ENCODE peak calls at places on chromosomes 11 and 22, in eight cellular contexts. P is body of pancreas; E is cardiac muscle cell; Q is CD4-positive, alpha-beta T cell; H is suprapubic skin; Y is upper lobe of right lung; N is left ventricle myocardium inferior; I is HL-60. O is an unnamed sample.

GRCh38 chr11:112318193-112318592 is 57.5 kb upstream of the PLET1 start:
- DNase-seq in P (no peak), E (no peak), Q (no peak), H (no peak), Y (no peak), N (no peak), I (no peak), O (peak; percentile 85)

GRCh38 chr22:48828688-48829087 is 999.0 kb downstream of the BRD1 start:
- DNase-seq in P (no peak), E (no peak), Q (no peak), H (peak; percentile 71), Y (peak; percentile 28), N (no peak), I (no peak), O (no peak)

GRCh38 chr22:33780761-33781160 is 139.5 kb downstream of the LARGE1 start:
- DNase-seq in P (peak; percentile 44), E (no peak), Q (no peak), H (no peak), Y (no peak), N (no peak), I (no peak), O (no peak)

GRCh38 chr11:131894615-131895544 is 524.5 kb downstream of the NTM start:
- DNase-seq in P (no peak), E (peak; percentile 18), Q (no peak), H (no peak), Y (no peak), N (no peak), I (no peak), O (no peak)

GRCh38 chr11:128772814-128773213 is 78.9 kb downstream of the FLI1 start:
- DNase-seq in P (peak; percentile 68), E (no peak), Q (peak; percentile 48), H (peak; percentile 85), Y (peak; percentile 81), N (peak; percentile 59), I (peak; percentile 83), O (no peak)

GRCh38 chr22:29143848-29144785 is 61.6 kb upstream of the EMID1 start:
- DNase-seq in P (no peak), E (peak; percentile 50), Q (no peak), H (peak; percentile 68), Y (no peak), N (no peak), I (peak; percentile 26), O (no peak)

GRCh38 chr22:22884010-22884887 is 3.4 kb upstream of the IGLL5 start:
- DNase-seq in P (peak; percentile 67), E (no peak), Q (peak; percentile 55), H (peak; percentile 45), Y (no peak), N (peak; percentile 37), I (peak; percentile 82), O (no peak)

GRCh38 chr22:50525991-50526848 is 822 bp upstream of the SCO2 start:
- DNase-seq in P (peak; percentile 85), E (peak; percentile 82), Q (peak; percentile 72), H (peak; percentile 91), Y (peak; percentile 95), N (peak; percentile 85), I (peak; percentile 90), O (no peak)

GRCh38 chr11:65355776-65356393 is 1.3 kb downstream of the TIGD3 start:
- DNase-seq in P (peak; percentile 32), E (no peak), Q (no peak), H (no peak), Y (peak; percentile 75), N (peak; percentile 38), I (no peak), O (no peak)

GRCh38 chr22:28892175-28892731 is 8.9 kb downstream of the ZNRF3 start:
- DNase-seq in P (no peak), E (peak; percentile 66), Q (no peak), H (no peak), Y (no peak), N (no peak), I (no peak), O (no peak)

GRCh38 chr22:19972652-19973550 is 31.3 kb upstream of the TXNRD2 start:
- DNase-seq in P (no peak), E (no peak), Q (no peak), H (no peak), Y (no peak), N (no peak), I (no peak), O (no peak)

GRCh38 chr11:65212226-65212801 is 30.6 kb downstream of the CAPN1 start:
- DNase-seq in P (no peak), E (peak; percentile 14), Q (no peak), H (peak; percentile 75), Y (no peak), N (no peak), I (peak; percentile 29), O (no peak)

GRCh38 chr11:95697614-95698408 is 91.8 kb downstream of the FAM76B start:
- DNase-seq in P (no peak), E (no peak), Q (no peak), H (no peak), Y (no peak), N (no peak), I (peak; percentile 16), O (no peak)

GRCh38 chr22:30810105-30810504 is 115.4 kb downstream of the OSBP2 start:
- DNase-seq in P (no peak), E (no peak), Q (no peak), H (no peak), Y (no peak), N (no peak), I (no peak), O (no peak)

GRCh38 chr22:44396021-44396726 is 83.4 kb upstream of the SHISAL1 start:
- DNase-seq in P (no peak), E (no peak), Q (no peak), H (peak; percentile 48), Y (peak; percentile 29), N (peak; percentile 7), I (no peak), O (no peak)

GRCh38 chr11:19868871-19869270 is 156.2 kb downstream of the NAV2 start:
- DNase-seq in P (no peak), E (no peak), Q (no peak), H (no peak), Y (no peak), N (no peak), I (no peak), O (no peak)

GRCh38 chr11:304915-305833 is 2.4 kb upstream of the IFITM2 start:
- DNase-seq in P (peak; percentile 75), E (peak; percentile 65), Q (no peak), H (no peak), Y (peak; percentile 71), N (peak; percentile 68), I (peak; percentile 51), O (no peak)

GRCh38 chr22:46833228-46833627 is 70.8 kb downstream of the TBC1D22A start:
- DNase-seq in P (peak; percentile 68), E (peak; percentile 53), Q (no peak), H (no peak), Y (no peak), N (no peak), I (peak; percentile 33), O (no peak)

GRCh38 chr11:1197431-1197885 is 25.4 kb upstream of the MUC5B start:
- DNase-seq in P (no peak), E (no peak), Q (no peak), H (peak; percentile 50), Y (peak; percentile 61), N (peak; percentile 10), I (no peak), O (no peak)

DNA sequence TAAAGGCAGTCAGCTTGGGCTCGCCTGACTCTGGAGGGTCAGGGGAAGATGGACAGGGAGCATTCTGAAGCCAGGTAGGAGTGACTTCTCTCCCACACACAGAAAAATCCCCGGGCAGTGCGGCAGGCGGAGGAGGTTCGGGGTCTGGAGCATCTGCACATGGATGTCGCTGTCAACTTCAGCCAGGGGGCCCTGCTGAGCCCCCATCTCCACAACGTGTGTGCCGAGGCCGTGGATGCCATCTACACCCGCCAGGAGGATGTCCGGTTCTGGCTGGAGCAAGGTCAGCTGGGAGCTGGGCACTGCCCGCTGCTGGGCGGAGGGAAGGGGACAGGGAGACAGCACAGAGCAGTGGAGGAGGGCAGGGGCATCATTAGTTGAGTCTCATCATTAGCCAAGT is 13.2 kb upstream of the POU2F3 start:
- DNase-seq in P (no peak), E (no peak), Q (no peak), H (no peak), Y (no peak), N (no peak), I (no peak), O (no peak)
- TF ChIP-seq CTCF in P (no peak), E (no peak), Q (no peak), H (no peak), Y (no peak), N (no peak), I (no peak), O (no peak)

GRCh38 chr11:124752471-124753100 is 531 bp upstream of the VSIG2 start:
- DNase-seq in P (no peak), E (no peak), Q (no peak), H (no peak), Y (no peak), N (no peak), I (no peak), O (no peak)
- H3K27me3 ChIP-seq in P (no peaks in the 10 kb centered on the region), E (peaks cover 98% of the 10 kb centered on the region), Q (peaks cover 18% of the 10 kb centered on the region), H (peaks cover 63% of the 10 kb centered on the region), Y (no peaks in the 10 kb centered on the region), N (peaks cover 88% of the 10 kb centered on the region), I (peaks cover 8% of the 10 kb centered on the region), O (peaks cover 21% of the 10 kb centered on the region)

DNA sequence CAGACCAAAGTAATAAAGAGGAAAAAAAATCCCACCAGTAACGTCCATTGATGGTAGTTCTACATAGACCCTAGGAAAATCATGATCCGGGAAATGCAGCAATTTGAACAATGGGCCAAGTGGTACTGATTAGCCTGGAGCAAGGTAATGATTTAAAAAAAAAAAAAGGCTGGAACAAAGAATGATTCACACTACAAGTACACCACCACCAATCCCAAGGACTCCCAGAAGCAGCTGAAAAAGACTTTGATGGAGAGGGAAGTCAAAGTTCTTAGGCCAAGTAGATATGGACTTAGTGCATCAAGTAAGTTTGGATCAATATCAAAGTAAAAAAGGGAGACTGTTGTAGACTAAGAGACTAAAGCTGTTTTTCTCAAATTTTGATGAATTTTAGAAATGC is 11.8 kb downstream of the KCTD14 start:
- DNase-seq in P (no peak), E (no peak), Q (no peak), H (no peak), Y (no peak), N (no peak), I (no peak), O (no peak)
- TF ChIP-seq CTCF in P (no peak), E (no peak), Q (no peak), H (no peak), Y (no peak), N (no peak), I (no peak), O (no peak)

DNA sequence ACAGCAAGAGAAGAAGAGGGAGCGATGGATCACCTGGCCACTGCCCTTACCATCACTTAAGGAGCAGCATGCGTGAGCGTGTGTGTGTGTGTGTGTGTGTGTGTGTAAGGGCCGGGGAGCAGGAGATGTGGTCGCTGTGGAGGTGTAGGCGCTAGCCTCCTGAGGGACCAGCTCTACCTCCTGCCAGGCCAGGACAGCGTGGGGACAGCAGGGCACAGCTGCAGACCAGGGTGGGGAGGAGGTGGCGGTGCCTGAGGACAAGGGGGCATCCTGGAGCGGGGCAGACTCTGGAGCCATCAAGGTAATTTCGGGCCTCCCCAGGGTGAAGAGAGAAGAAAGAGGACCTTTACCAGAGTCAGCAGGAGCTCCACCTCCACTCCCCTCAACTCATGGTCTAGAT is 100.8 kb upstream of the THY1 start:
- DNase-seq in P (no peak), E (no peak), Q (no peak), H (no peak), Y (no peak), N (no peak), I (no peak), O (no peak)
- H3K27me3 ChIP-seq in P (no peaks in the 10 kb centered on the region), E (no peaks in the 10 kb centered on the region), Q (no peaks in the 10 kb centered on the region), H (no peaks in the 10 kb centered on the region), Y (no peaks in the 10 kb centered on the region), N (peaks cover 46% of the 10 kb centered on the region), I (no peaks in the 10 kb centered on the region), O (peaks cover 13% of the 10 kb centered on the region)

GRCh38 chr11:8234425-8234821 is 29.3 kb downstream of the LMO1 start:
- DNase-seq in P (no peak), E (no peak), Q (no peak), H (no peak), Y (no peak), N (no peak), I (no peak), O (no peak)
- TF ChIP-seq CTCF in P (no peak), E (no peak), Q (no peak), H (no peak), Y (no peak), N (no peak), I (no peak), O (no peak)

O was measured in BJ.